ENCODE peak calls at places on chromosomes 5 and 9, in four cellular contexts. D is EL, B is heart left ventricle, E is nucleus accumbens. S is an unnamed sample.

GRCh38 chr9:132863096-132863495 is 15.0 kb downstream of the AK8 start:
- DNase-seq in D (no peak), B (no peak), E (no peak), S (no peak)

GRCh38 chr5:122585111-122585415 is 189.8 kb upstream of the SNX2 start:
- DNase-seq in D (no peak), B (no peak), E (no peak), S (no peak)

GRCh38 chr9:6215562-6215961 is at the start of gene IL33:
- DNase-seq in D (no peak), B (no peak), E (no peak), S (no peak)

GRCh38 chr9:78143281-78144007 is 92.4 kb upstream of the CEP78 start:
- DNase-seq in D (no peak), B (no peak), E (no peak), S (no peak)

GRCh38 chr9:92294297-92294676 is 790 bp upstream of the IARS1 start:
- DNase-seq in D (peak), B (no peak), E (no peak), S (peak)

GRCh38 chr9:137551656-137552534 is at the start of gene MRPL41:
- DNase-seq in D (peak), B (peak), E (peak), S (peak)

GRCh38 chr5:2877520-2877919 is 126.0 kb upstream of the IRX2 start:
- DNase-seq in D (no peak), B (no peak), E (peak), S (no peak)

GRCh38 chr9:77735515-77735914 is 87.4 kb upstream of the GNA14 start:
- DNase-seq in D (peak), B (peak), E (no peak), S (no peak)

GRCh38 chr9:112601646-112602045 is 115.0 kb downstream of the KIAA1958 start:
- DNase-seq in D (peak), B (no peak), E (no peak), S (no peak)

GRCh38 chr9:122948313-122948712 is 7.5 kb downstream of the RABGAP1 start:
- DNase-seq in D (no peak), B (no peak), E (no peak), S (no peak)

GRCh38 chr9:96169488-96169887 is 132.5 kb downstream of the HSD17B3 start:
- DNase-seq in D (peak), B (peak), E (no peak), S (no peak)

GRCh38 chr5:132496631-132497487 is 6.3 kb upstream of the IRF1 start:
- DNase-seq in D (peak), B (peak), E (peak), S (peak)

GRCh38 chr5:36001032-36001431 is 9.8 kb upstream of the UGT3A1 start:
- DNase-seq in D (no peak), B (no peak), E (no peak), S (no peak)

GRCh38 chr5:86917117-86917579 is 299.4 kb downstream of the COX7C start:
- DNase-seq in D (peak), B (no peak), E (no peak), S (peak)

GRCh38 chr5:140664353-140665119 is at the start of gene WDR55:
- DNase-seq in D (peak), B (peak), E (peak), S (peak)

GRCh38 chr5:141330299-141331080 is at the start of gene PCDHGA1:
- DNase-seq in D (peak), B (peak), E (no peak), S (no peak)

GRCh38 chr9:136014928-136015633 is 53.9 kb upstream of the UBAC1 start:
- DNase-seq in D (no peak), B (no peak), E (no peak), S (no peak)

GRCh38 chr5:79241535-79241979 is 5.6 kb downstream of the JMY start:
- DNase-seq in D (peak), B (no peak), E (no peak), S (no peak)

GRCh38 chr5:145345883-145346282 is 489.3 kb downstream of the PRELID2 start:
- DNase-seq in D (peak), B (no peak), E (no peak), S (no peak)

GRCh38 chr9:14373319-14373632 is 59.3 kb upstream of the NFIB start:
- DNase-seq in D (no peak), B (no peak), E (no peak), S (no peak)

GRCh38 chr5:124398471-124398870 is 348.0 kb downstream of the ZNF608 start:
- DNase-seq in D (peak), B (no peak), E (no peak), S (no peak)

GRCh38 chr5:116137544-116138378 is 52.9 kb downstream of the COMMD10 start:
- DNase-seq in D (peak), B (no peak), E (no peak), S (no peak)

GRCh38 chr9:95107001-95107749 is 210.3 kb downstream of the FANCC start:
- DNase-seq in D (no peak), B (peak), E (no peak), S (no peak)

GRCh38 chr9:90555351-90556057 is 87.1 kb downstream of the DIRAS2 start:
- DNase-seq in D (no peak), B (no peak), E (no peak), S (no peak)

S was measured in DND-41.